ENCODE peak calls at places on chromosome 4, in nine cellular contexts. V, L, O, W, I, A, B, F and P are unnamed samples.

GRCh38 chr4:86664959-86665358 is 70.8 kb downstream of the PTPN13 start:
- DNase-seq in V (no peak), L (no peak), O (no peak), W (no peak), I (peak), A (no peak), B (no peak), F (no peak), P (peak)

GRCh38 chr4:77306496-77306895 is 149.5 kb downstream of the CCNG2 start:
- DNase-seq in V (no peak), L (no peak), O (no peak), W (no peak), I (no peak), A (no peak), B (no peak), F (no peak), P (no peak)

GRCh38 chr4:176841730-176842129 is 49.0 kb upstream of the VEGFC start:
- DNase-seq in V (no peak), L (no peak), O (no peak), W (no peak), I (no peak), A (no peak), B (no peak), F (no peak), P (peak)

GRCh38 chr4:86834901-86835300 is 14.3 kb downstream of the SLC10A6 start:
- DNase-seq in V (no peak), L (no peak), O (no peak), W (no peak), I (peak), A (no peak), B (no peak), F (no peak), P (no peak)

GRCh38 chr4:105422207-105422920 is 51.5 kb downstream of the PPA2 start:
- DNase-seq in V (no peak), L (no peak), O (no peak), W (no peak), I (no peak), A (no peak), B (no peak), F (no peak), P (no peak)

GRCh38 chr4:105900541-105900940 is 5.3 kb downstream of the NPNT start:
- DNase-seq in V (no peak), L (no peak), O (no peak), W (no peak), I (no peak), A (no peak), B (no peak), F (no peak), P (no peak)

GRCh38 chr4:12723849-12724447 is 760.2 kb downstream of the RAB28 start:
- DNase-seq in V (no peak), L (no peak), O (no peak), W (no peak), I (no peak), A (no peak), B (no peak), F (no peak), P (peak)

GRCh38 chr4:19575959-19576358 is 675.7 kb upstream of the SLIT2 start:
- DNase-seq in V (no peak), L (no peak), O (no peak), W (no peak), I (no peak), A (no peak), B (no peak), F (no peak), P (peak)

GRCh38 chr4:106803107-106803506 is 233.0 kb downstream of the DKK2 start:
- DNase-seq in V (no peak), L (no peak), O (no peak), W (no peak), I (no peak), A (no peak), B (no peak), F (no peak), P (peak)

GRCh38 chr4:55435136-55435535 is 39.4 kb downstream of the TMEM165 start:
- DNase-seq in V (no peak), L (no peak), O (no peak), W (no peak), I (peak), A (no peak), B (no peak), F (no peak), P (peak)

GRCh38 chr4:89316187-89316586 is 8.6 kb upstream of the GPRIN3 start:
- DNase-seq in V (no peak), L (no peak), O (no peak), W (no peak), I (no peak), A (no peak), B (no peak), F (no peak), P (peak)

GRCh38 chr4:96009720-96010119 is 169.8 kb downstream of the PDHA2 start:
- DNase-seq in V (no peak), L (no peak), O (no peak), W (no peak), I (no peak), A (no peak), B (no peak), F (no peak), P (peak)

GRCh38 chr4:78058591-78059523 is 1.7 kb downstream of the FRAS1 start:
- DNase-seq in V (no peak), L (peak), O (peak), W (peak), I (peak), A (peak), B (no peak), F (peak), P (peak)

GRCh38 chr4:110198472-110199419 is at the start of gene ELOVL6:
- DNase-seq in V (no peak), L (peak), O (peak), W (peak), I (peak), A (peak), B (peak), F (peak), P (peak)

GRCh38 chr4:76570141-76570989 is 135.3 kb downstream of the SHROOM3 start:
- DNase-seq in V (no peak), L (no peak), O (no peak), W (no peak), I (peak), A (peak), B (no peak), F (no peak), P (no peak)

GRCh38 chr4:7960790-7961655 is 21.4 kb upstream of the AFAP1 start:
- DNase-seq in V (no peak), L (no peak), O (no peak), W (no peak), I (peak), A (no peak), B (no peak), F (peak), P (peak)

GRCh38 chr4:3898098-3898497 is 131.9 kb downstream of the ADRA2C start:
- DNase-seq in V (no peak), L (no peak), O (no peak), W (no peak), I (no peak), A (no peak), B (no peak), F (no peak), P (no peak)

GRCh38 chr4:166121897-166122296 is 248.9 kb downstream of the TLL1 start:
- DNase-seq in V (no peak), L (no peak), O (peak), W (no peak), I (no peak), A (no peak), B (no peak), F (no peak), P (no peak)

GRCh38 chr4:26061248-26061986 is 147.4 kb downstream of the SMIM20 start:
- DNase-seq in V (no peak), L (no peak), O (peak), W (no peak), I (peak), A (no peak), B (peak), F (no peak), P (peak)

GRCh38 chr4:11900277-11900676 is 471.6 kb upstream of the HS3ST1 start:
- DNase-seq in V (no peak), L (no peak), O (no peak), W (no peak), I (no peak), A (no peak), B (no peak), F (no peak), P (no peak)

GRCh38 chr4:139584784-139585183 is 28.8 kb upstream of the SETD7 start:
- DNase-seq in V (no peak), L (no peak), O (no peak), W (no peak), I (peak), A (no peak), B (no peak), F (no peak), P (no peak)

GRCh38 chr4:138522366-138522765 is 280.2 kb upstream of the SLC7A11 start:
- DNase-seq in V (no peak), L (no peak), O (peak), W (no peak), I (peak), A (no peak), B (no peak), F (no peak), P (peak)

GRCh38 chr4:33831667-33832066 is 2412.6 kb downstream of the ARAP2 start:
- DNase-seq in V (no peak), L (no peak), O (no peak), W (no peak), I (peak), A (no peak), B (no peak), F (no peak), P (peak)

GRCh38 chr4:184074989-184075388 is 142.7 kb downstream of the ENPP6 start:
- DNase-seq in V (no peak), L (no peak), O (no peak), W (no peak), I (no peak), A (no peak), B (no peak), F (no peak), P (no peak)

GRCh38 chr4:112311516-112311915 is 14.3 kb downstream of the ALPK1 start:
- DNase-seq in V (no peak), L (no peak), O (no peak), W (no peak), I (no peak), A (no peak), B (no peak), F (no peak), P (no peak)

GRCh38 chr4:121789960-121790829 is 10.9 kb upstream of the EXOSC9 start:
- DNase-seq in V (no peak), L (no peak), O (no peak), W (no peak), I (no peak), A (no peak), B (no peak), F (no peak), P (peak)

GRCh38 chr4:173317003-173317402 is 17.2 kb downstream of the HMGB2 start:
- DNase-seq in V (no peak), L (no peak), O (peak), W (no peak), I (no peak), A (no peak), B (no peak), F (no peak), P (no peak)

GRCh38 chr4:138749303-138749702 is 266.3 kb upstream of the NOCT start:
- DNase-seq in V (no peak), L (no peak), O (no peak), W (no peak), I (peak), A (no peak), B (no peak), F (no peak), P (peak)

GRCh38 chr4:157291071-157291470 is 70.5 kb downstream of the GRIA2 start:
- DNase-seq in V (no peak), L (no peak), O (no peak), W (no peak), I (peak), A (no peak), B (no peak), F (no peak), P (no peak)

GRCh38 chr4:53921856-53922255 is 142.5 kb downstream of the CHIC2 start:
- DNase-seq in V (no peak), L (no peak), O (no peak), W (no peak), I (no peak), A (no peak), B (no peak), F (no peak), P (no peak)

GRCh38 chr4:128787509-128788311 is 21.8 kb upstream of the JADE1 start:
- DNase-seq in V (no peak), L (no peak), O (peak), W (no peak), I (no peak), A (no peak), B (no peak), F (no peak), P (no peak)

GRCh38 chr4:109472343-109472761 is 38.7 kb downstream of the SEC24B start:
- DNase-seq in V (no peak), L (no peak), O (no peak), W (no peak), I (peak), A (no peak), B (no peak), F (no peak), P (peak)

GRCh38 chr4:139084425-139085093 is 69.0 kb downstream of the NOCT start:
- DNase-seq in V (no peak), L (no peak), O (peak), W (no peak), I (no peak), A (no peak), B (peak), F (no peak), P (peak)

GRCh38 chr4:126748736-126749135 is 884.0 kb upstream of the INTU start:
- DNase-seq in V (no peak), L (no peak), O (no peak), W (no peak), I (no peak), A (no peak), B (no peak), F (no peak), P (no peak)

GRCh38 chr4:138668309-138668708 is 347.3 kb upstream of the NOCT start:
- DNase-seq in V (no peak), L (no peak), O (no peak), W (no peak), I (no peak), A (no peak), B (no peak), F (no peak), P (no peak)

GRCh38 chr4:40185830-40186664 is 10.8 kb upstream of the RHOH start:
- DNase-seq in V (no peak), L (no peak), O (no peak), W (no peak), I (peak), A (no peak), B (no peak), F (no peak), P (no peak)

GRCh38 chr4:88722276-88722780 is 24.7 kb upstream of the NAP1L5 start:
- DNase-seq in V (no peak), L (peak), O (no peak), W (no peak), I (no peak), A (no peak), B (no peak), F (no peak), P (no peak)

GRCh38 chr4:2768921-2769336 is 12.8 kb upstream of the TNIP2 start:
- DNase-seq in V (no peak), L (no peak), O (no peak), W (no peak), I (peak), A (no peak), B (no peak), F (peak), P (no peak)

GRCh38 chr4:145939856-145940255 is 1.2 kb upstream of the ZNF827 start:
- DNase-seq in V (no peak), L (no peak), O (no peak), W (no peak), I (no peak), A (no peak), B (no peak), F (no peak), P (peak)